ENCODE peak calls at places on chromosomes 11 and 22, in six cellular contexts. U, S, C, A, Q and E are unnamed samples.

GRCh38 chr11:17548444-17548843 is 1.4 kb downstream of the OTOG start:
- DNase-seq in U (no peak), S (no peak), C (peak; percentile 63), A (peak; percentile 46), Q (no peak), E (no peak)

GRCh38 chr11:59473015-59473414 is at the start of gene OR4D10:
- DNase-seq in U (no peak), S (no peak), C (no peak), A (no peak), Q (no peak), E (no peak)

GRCh38 chr11:65854161-65854592 is 3.8 kb downstream of the CFL1 start:
- DNase-seq in U (no peak), S (peak; percentile 68), C (peak; percentile 1), A (no peak), Q (no peak), E (no peak)

GRCh38 chr11:28245131-28245530 is 136.9 kb downstream of the METTL15 start:
- DNase-seq in U (no peak), S (no peak), C (no peak), A (no peak), Q (no peak), E (no peak)

GRCh38 chr22:37303821-37304274 is 21.5 kb downstream of the CYTH4 start:
- DNase-seq in U (no peak), S (no peak), C (no peak), A (no peak), Q (no peak), E (no peak)

GRCh38 chr11:97754976-97755375 is 1265.8 kb upstream of the CNTN5 start:
- DNase-seq in U (no peak), S (no peak), C (peak; percentile 64), A (no peak), Q (no peak), E (no peak)

GRCh38 chr11:69489746-69490365 is 8.4 kb downstream of the LINC01488 start:
- DNase-seq in U (no peak), S (no peak), C (no peak), A (no peak), Q (no peak), E (no peak)

GRCh38 chr11:79439430-79439892 is 1.4 kb downstream of the TENM4 start:
- DNase-seq in U (peak; percentile 58), S (no peak), C (no peak), A (no peak), Q (no peak), E (no peak)

GRCh38 chr11:110336054-110336453 is 39.6 kb upstream of the RDX start:
- DNase-seq in U (no peak), S (no peak), C (no peak), A (no peak), Q (no peak), E (no peak)

GRCh38 chr11:473415-473814 is 23.3 kb downstream of the PTDSS2 start:
- DNase-seq in U (no peak), S (no peak), C (no peak), A (no peak), Q (no peak), E (no peak)

GRCh38 chr11:1123970-1124369 is 33.8 kb upstream of the MUC5AC start:
- DNase-seq in U (no peak), S (no peak), C (no peak), A (no peak), Q (no peak), E (peak; percentile 45)

GRCh38 chr22:25062378-25063095 is 110.0 kb downstream of the KIAA1671 start:
- DNase-seq in U (no peak), S (no peak), C (no peak), A (no peak), Q (no peak), E (peak; percentile 50)

GRCh38 chr11:36326524-36327419 is 30.7 kb downstream of the PRR5L start:
- DNase-seq in U (no peak), S (no peak), C (no peak), A (peak; percentile 54), Q (no peak), E (no peak)

GRCh38 chr11:110297082-110297725 is 790 bp upstream of the RDX start:
- DNase-seq in U (no peak), S (no peak), C (no peak), A (no peak), Q (no peak), E (peak; percentile 17)

GRCh38 chr11:12802418-12803085 is 128.3 kb downstream of the TEAD1 start:
- DNase-seq in U (peak; percentile 99), S (peak; percentile 92), C (peak; percentile 73), A (peak; percentile 87), Q (peak; percentile 99), E (no peak)

GRCh38 chr22:37187891-37188761 is at the start of gene C1QTNF6:
- DNase-seq in U (no peak), S (peak; percentile 43), C (peak; percentile 86), A (peak; percentile 85), Q (no peak), E (peak; percentile 37)

GRCh38 chr11:120133216-120134105 is 4.5 kb downstream of the TRIM29 start:
- DNase-seq in U (no peak), S (peak; percentile 17), C (no peak), A (peak; percentile 0), Q (no peak), E (no peak)